ENCODE peak calls at places on chromosomes 2 and 18, in nine cellular contexts. U is AG20443, T is MM.1S, M is NCI-H748 treated with DMSO at 0.1 percent for 48 hours, F is foreskin keratinocyte, J is ELR, R is A549, P is H7, N is EH. E is an unnamed sample.

GRCh38 chr2:64329848-64330247 is 124.1 kb upstream of the LGALSL start:
- DNase-seq in U (peak), F (no peak), N (peak), M (no peak), T (no peak), J (no peak), R (no peak), P (no peak), E (no peak)

GRCh38 chr2:190599546-190600220 is 49.2 kb upstream of the NAB1 start:
- DNase-seq in U (no peak), F (no peak), J (no peak), T (no peak), P (no peak), R (no peak), N (no peak), M (no peak), E (no peak)

GRCh38 chr18:57439617-57439975 is 4.4 kb downstream of the ONECUT2 start:
- DNase-seq in U (no peak), F (no peak), T (no peak), P (peak), J (no peak), M (no peak), R (no peak), N (no peak), E (no peak)

GRCh38 chr2:239466046-239466754 is 65.4 kb upstream of the HDAC4 start:
- DNase-seq in M (no peak), T (no peak), P (no peak), U (peak), F (no peak), R (no peak), J (no peak), N (no peak), E (no peak)

GRCh38 chr2:169983506-169983905 is 156.3 kb downstream of the UBR3 start:
- DNase-seq in M (no peak), N (no peak), J (no peak), R (no peak), U (peak), T (no peak), P (no peak), F (no peak), E (no peak)

GRCh38 chr2:32947484-32948143 is 861 bp downstream of the LTBP1 start:
- DNase-seq in P (peak), U (peak), R (peak), N (peak), T (peak), M (no peak), F (no peak), J (peak), E (no peak)

GRCh38 chr2:37561615-37562569 is 109.5 kb downstream of the CDC42EP3 start:
- DNase-seq in R (peak), N (peak), F (peak), M (no peak), U (peak), P (no peak), T (no peak), J (peak), E (peak)

GRCh38 chr2:110115291-110116032 is at the start of gene MALL:
- DNase-seq in N (peak), T (no peak), U (peak), R (peak), J (peak), M (peak), F (no peak), P (peak), E (peak)

GRCh38 chr18:77359561-77360314 is 110.1 kb downstream of the GALR1 start:
- DNase-seq in F (no peak), M (no peak), R (no peak), T (no peak), N (no peak), P (no peak), U (no peak), J (no peak), E (no peak)

GRCh38 chr2:186784930-186785329 is 64.0 kb downstream of the ZSWIM2 start:
- DNase-seq in R (no peak), T (no peak), U (no peak), J (no peak), P (no peak), F (no peak), M (no peak), N (no peak), E (no peak)

GRCh38 chr2:120679526-120679925 is 56.1 kb upstream of the GLI2 start:
- DNase-seq in J (no peak), R (no peak), N (no peak), F (no peak), P (no peak), M (no peak), T (no peak), U (no peak), E (no peak)

GRCh38 chr2:48334180-48334579 is 195.8 kb upstream of the STON1 start:
- DNase-seq in M (no peak), F (no peak), R (no peak), P (no peak), T (no peak), U (no peak), J (no peak), N (no peak), E (no peak)

GRCh38 chr2:235977445-235977844 is 190.7 kb downstream of the GBX2 start:
- DNase-seq in M (no peak), N (peak), T (peak), F (no peak), U (no peak), J (no peak), R (no peak), P (no peak), E (no peak)

GRCh38 chr2:236988690-236989639 is 96.7 kb upstream of the COPS8 start:
- DNase-seq in R (no peak), P (no peak), U (peak), N (no peak), F (no peak), M (no peak), J (no peak), T (no peak), E (no peak)

GRCh38 chr2:241033346-241033987 is 35.0 kb downstream of the SNED1 start:
- DNase-seq in U (no peak), R (no peak), F (no peak), J (no peak), N (no peak), M (no peak), P (peak), T (no peak), E (no peak)

GRCh38 chr2:218815244-218815637 is 16.4 kb downstream of the PRKAG3 start:
- DNase-seq in T (no peak), R (no peak), U (no peak), F (no peak), J (no peak), M (no peak), P (no peak), N (no peak), E (no peak)

GRCh38 chr18:61578846-61579245 is 245.6 kb downstream of the CDH20 start:
- DNase-seq in U (no peak), T (no peak), R (no peak), F (no peak), J (no peak), P (no peak), M (no peak), N (no peak), E (no peak)

GRCh38 chr2:15940661-15941482 is 522 bp downstream of the MYCN start:
- DNase-seq in P (no peak), N (no peak), R (peak), M (peak), J (no peak), F (no peak), T (no peak), U (peak), E (peak)

GRCh38 chr2:11131166-11131920 is 23.9 kb upstream of the SLC66A3 start:
- DNase-seq in F (no peak), R (no peak), N (no peak), U (no peak), J (no peak), P (no peak), T (no peak), M (no peak), E (no peak)

GRCh38 chr2:150621800-150622199 is 134.3 kb upstream of the RND3 start:
- DNase-seq in N (peak), P (no peak), T (no peak), U (peak), F (peak), M (no peak), R (peak), J (peak), E (peak)

GRCh38 chr2:207983654-207984053 is 41.7 kb downstream of the PLEKHM3 start:
- DNase-seq in T (no peak), F (no peak), R (no peak), M (no peak), U (no peak), P (no peak), N (no peak), J (no peak), E (no peak)

GRCh38 chr2:9753276-9753600 is 90.0 kb upstream of the TAF1B start:
- DNase-seq in J (peak), P (no peak), U (peak), M (no peak), R (peak), N (peak), F (peak), T (no peak), E (peak)

GRCh38 chr18:48084858-48085257 is 154.4 kb upstream of the SMAD2 start:
- DNase-seq in M (no peak), F (no peak), J (no peak), P (no peak), T (no peak), N (no peak), U (no peak), R (no peak), E (no peak)

GRCh38 chr18:35721431-35722081 is 140.0 kb downstream of the GALNT1 start:
- DNase-seq in U (no peak), N (no peak), M (no peak), T (no peak), P (no peak), R (no peak), J (no peak), F (no peak), E (no peak)

GRCh38 chr2:188130317-188130716 is 161.4 kb upstream of the GULP1 start:
- DNase-seq in F (no peak), N (peak), M (no peak), U (no peak), T (no peak), J (peak), P (no peak), R (no peak), E (no peak)

E was measured in ACHN.